ENCODE peak calls at places on chromosome 1, in six cellular contexts. B is transverse colon, G is tibial artery, R is MM.1S, E is colonic mucosa, U is WERI-Rb-1. Q is an unnamed sample.

GRCh38 chr1:20604678-20605077 is 15.8 kb downstream of the CDA start:
- DNase-seq in R (no peak), E (peak; percentile 40), B (peak; percentile 41), G (no peak), U (no peak), Q (no peak)

GRCh38 chr1:210260087-210260486 is 27.5 kb downstream of the SERTAD4 start:
- DNase-seq in G (no peak), U (peak; percentile 61), B (no peak), R (no peak), E (no peak), Q (no peak)

GRCh38 chr1:97999320-97999719 is 78.5 kb upstream of the DPYD start:
- DNase-seq in R (no peak), G (no peak), E (no peak), U (no peak), B (no peak), Q (no peak)

GRCh38 chr1:208935517-208936187 is 647.9 kb upstream of the CAMK1G start:
- DNase-seq in B (no peak), G (no peak), U (no peak), E (no peak), R (no peak), Q (no peak)

GRCh38 chr1:77467196-77467595 is 185.4 kb downstream of the AK5 start:
- DNase-seq in R (no peak), G (no peak), E (no peak), B (no peak), U (no peak), Q (no peak)

GRCh38 chr1:67376381-67376780 is 53.8 kb downstream of the SERBP1 start:
- DNase-seq in R (no peak), G (no peak), E (no peak), B (no peak), U (no peak), Q (no peak)

GRCh38 chr1:147336290-147336689 is 93.8 kb downstream of the CHD1L start:
- DNase-seq in G (no peak), E (no peak), R (no peak), B (no peak), U (no peak), Q (no peak)

GRCh38 chr1:173477286-173478098 is at the start of gene PRDX6:
- DNase-seq in G (peak; percentile 90), B (peak; percentile 59), U (peak; percentile 50), E (peak; percentile 89), R (peak; percentile 56), Q (peak; percentile 35)

GRCh38 chr1:56578664-56578962 is 750 bp downstream of the PLPP3 start:
- DNase-seq in E (no peak), G (no peak), U (no peak), B (no peak), R (no peak), Q (no peak)

GRCh38 chr1:145871994-145872411 is 13.1 kb upstream of the PIAS3 start:
- DNase-seq in E (no peak), R (peak; percentile 53), B (peak; percentile 43), U (no peak), G (no peak), Q (no peak)

GRCh38 chr1:206655471-206655882 is 20.1 kb downstream of the DYRK3 start:
- DNase-seq in U (no peak), G (no peak), R (no peak), B (no peak), E (no peak), Q (no peak)

GRCh38 chr1:198575715-198576641 is 35.5 kb upstream of the ATP6V1G3 start:
- DNase-seq in E (no peak), B (no peak), R (no peak), G (no peak), U (no peak), Q (peak; percentile 19)

GRCh38 chr1:159132271-159132881 is 39.0 kb upstream of the CADM3 start:
- DNase-seq in E (peak; percentile 61), B (peak; percentile 49), U (peak; percentile 61), R (peak; percentile 78), G (peak; percentile 24), Q (peak; percentile 12)

GRCh38 chr1:63928197-63929105 is 154.6 kb downstream of the ROR1 start:
- DNase-seq in R (no peak), G (peak; percentile 57), B (no peak), E (no peak), U (no peak), Q (no peak)

DNA sequence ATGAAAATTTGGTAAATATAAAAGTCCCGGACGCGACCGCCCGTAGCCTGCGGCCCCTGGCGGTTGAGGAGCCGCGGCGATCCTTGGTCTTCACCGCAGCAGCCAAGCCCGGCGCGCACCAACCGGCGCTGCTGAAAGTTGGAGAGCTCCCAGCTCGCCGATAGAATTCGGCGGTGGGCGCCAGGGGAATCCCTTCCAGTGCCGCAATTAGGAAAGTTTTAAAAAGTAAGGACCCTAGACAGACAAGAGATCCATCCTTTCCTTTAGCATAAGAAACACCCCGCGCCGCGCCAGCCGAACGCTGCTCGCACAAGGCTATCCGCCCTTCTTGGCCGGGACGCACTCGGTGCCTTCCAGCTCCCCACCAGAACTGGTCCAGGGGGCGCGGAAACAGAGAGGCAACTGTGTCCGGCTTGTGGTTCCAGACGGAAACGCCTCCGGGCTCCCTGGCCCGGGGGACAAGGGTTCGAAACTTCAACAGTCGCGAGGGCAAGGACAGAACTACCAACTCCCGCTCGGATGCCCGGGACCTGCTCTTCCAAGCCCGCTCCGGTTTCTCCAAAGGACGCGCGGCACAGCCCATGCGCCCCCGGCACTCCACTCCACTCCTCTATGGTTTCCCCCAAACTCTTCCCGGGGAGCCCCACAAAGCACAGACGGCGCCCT is 1.7 kb downstream of the FAM78B start:
- DNase-seq in U (peak; percentile 19), R (peak; percentile 90), G (peak; percentile 29), E (peak; percentile 34), B (peak; percentile 44), Q (no peak)
- TF ChIP-seq CTCF in U (peak; percentile 23), R (peak; percentile 79), G (peak; percentile 45), E (peak; percentile 21), B (peak; percentile 49), Q (peak; percentile 23)

GRCh38 chr1:228464487-228464983 is 22.6 kb upstream of the RNF187 start:
- DNase-seq in R (peak; percentile 81), G (peak; percentile 57), B (peak; percentile 69), E (peak; percentile 64), U (no peak), Q (peak; percentile 76)
- H3K4me3 ChIP-seq in R (peak overlapping the region; percentile 27), G (peak overlapping the region; percentile 36), B (no peak overlapping the region), E (no peak overlapping the region), U (no peak overlapping the region), Q (peak overlapping the region; percentile 83)

GRCh38 chr1:12294076-12294475 is 64.2 kb downstream of the VPS13D start:
- DNase-seq in E (no peak), B (no peak), U (no peak), R (no peak), G (no peak), Q (no peak)
- TF ChIP-seq CTCF in E (no peak), B (no peak), U (no peak), R (no peak), G (no peak), Q (no peak)

DNA sequence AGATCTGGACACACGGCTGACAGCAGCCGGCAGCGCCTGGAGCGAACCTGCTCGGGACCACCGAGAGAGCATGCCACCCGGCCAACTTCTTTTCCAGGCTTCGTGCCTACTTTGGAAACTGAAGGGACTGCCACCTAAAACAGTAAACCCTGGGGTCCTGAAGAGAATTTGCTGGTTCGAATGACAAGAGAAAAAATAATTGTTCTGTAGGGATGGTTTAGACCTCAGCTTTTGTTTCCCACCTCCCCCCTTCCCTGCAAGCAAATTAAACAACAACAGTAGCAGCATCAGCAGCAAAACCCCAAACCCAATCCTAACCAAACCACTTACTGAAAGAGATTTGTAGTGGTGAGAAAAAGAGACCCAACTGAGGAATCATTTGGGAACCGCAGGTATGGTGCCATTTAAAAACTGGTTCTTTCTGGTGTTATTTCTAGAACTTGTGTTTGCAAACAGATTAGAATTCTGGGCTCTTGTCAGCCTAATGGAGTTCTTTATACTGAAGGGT is 105.6 kb downstream of the LEPR start:
- DNase-seq in G (no peak), U (no peak), R (no peak), B (no peak), E (no peak), Q (no peak)
- H3K4me3 ChIP-seq in G (peak overlapping the region; percentile 56), U (peak overlapping the region; percentile 62), R (no peak overlapping the region), B (no peak overlapping the region), E (peak overlapping the region; percentile 22), Q (no peak overlapping the region)

DNA sequence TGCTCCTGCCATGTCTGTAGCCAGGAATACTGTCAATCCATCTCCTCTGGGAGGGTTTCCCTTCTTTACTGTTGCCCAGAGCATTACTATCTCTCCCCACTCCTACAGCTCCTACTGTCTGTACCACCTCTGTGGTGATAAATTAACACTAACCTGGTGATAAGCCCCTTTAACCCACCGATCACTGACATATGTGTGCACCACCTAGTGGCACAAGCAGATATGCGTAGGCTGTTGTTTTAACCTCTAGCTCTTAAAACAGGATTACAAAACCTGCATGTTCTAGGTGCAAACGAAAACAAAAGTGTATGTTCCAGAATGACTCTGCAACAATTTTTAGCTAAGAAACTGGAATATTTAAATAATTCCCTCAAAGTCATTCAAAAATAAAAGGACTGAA is 93.9 kb upstream of the BEND5 start:
- DNase-seq in R (peak; percentile 36), U (peak; percentile 49), B (no peak), E (no peak), G (no peak), Q (no peak)
- TF ChIP-seq CTCF in R (peak; percentile 67), U (peak; percentile 72), B (no peak), E (peak; percentile 28), G (peak; percentile 12), Q (peak; percentile 60)

Q was measured in GM12864.